ENCODE peak calls at places on chromosomes 12 and 14, in six cellular contexts. One of them, this sample, is unnamed.

GRCh38 chr14:91369628-91370445 is 47.8 kb downstream of the CCDC88C start:
- DNase-seq in fibroblast of the aortic adventitia: no peak
- DNase-seq in midbrain: no peak
- DNase-seq in anterior cingulate cortex: peak
- DNase-seq in osteoblast: peak
- DNase-seq in NCI-H748 treated with DMSO at 0.1 percent for 48 hours: no peak
- DNase-seq in this sample: peak

GRCh38 chr14:37598085-37598972 is 2.9 kb downstream of the TTC6 start:
- DNase-seq in anterior cingulate cortex: no peak
- DNase-seq in osteoblast: no peak
- DNase-seq in fibroblast of the aortic adventitia: no peak
- DNase-seq in midbrain: no peak
- DNase-seq in NCI-H748 treated with DMSO at 0.1 percent for 48 hours: no peak
- DNase-seq in this sample: no peak

GRCh38 chr14:60724080-60724618 is at the start of gene SIX4:
- DNase-seq in osteoblast: peak
- DNase-seq in midbrain: peak
- DNase-seq in NCI-H748 treated with DMSO at 0.1 percent for 48 hours: peak
- DNase-seq in fibroblast of the aortic adventitia: peak
- DNase-seq in anterior cingulate cortex: peak
- DNase-seq in this sample: peak

GRCh38 chr12:46507766-46508165 is 135.2 kb upstream of the SLC38A2 start:
- DNase-seq in midbrain: no peak
- DNase-seq in fibroblast of the aortic adventitia: peak
- DNase-seq in osteoblast: no peak
- DNase-seq in NCI-H748 treated with DMSO at 0.1 percent for 48 hours: no peak
- DNase-seq in anterior cingulate cortex: no peak
- DNase-seq in this sample: no peak

GRCh38 chr12:101719566-101719965 is 19.7 kb downstream of the SYCP3 start:
- DNase-seq in midbrain: no peak
- DNase-seq in osteoblast: peak
- DNase-seq in fibroblast of the aortic adventitia: peak
- DNase-seq in anterior cingulate cortex: no peak
- DNase-seq in NCI-H748 treated with DMSO at 0.1 percent for 48 hours: no peak
- DNase-seq in this sample: peak

GRCh38 chr14:37590096-37590809 is 4.8 kb downstream of the FOXA1 start:
- DNase-seq in midbrain: no peak
- DNase-seq in NCI-H748 treated with DMSO at 0.1 percent for 48 hours: peak
- DNase-seq in fibroblast of the aortic adventitia: no peak
- DNase-seq in anterior cingulate cortex: no peak
- DNase-seq in osteoblast: peak
- DNase-seq in this sample: no peak

GRCh38 chr12:107330901-107331431 is 237.6 kb upstream of the CRY1 start:
- DNase-seq in anterior cingulate cortex: no peak
- DNase-seq in NCI-H748 treated with DMSO at 0.1 percent for 48 hours: no peak
- DNase-seq in fibroblast of the aortic adventitia: no peak
- DNase-seq in osteoblast: no peak
- DNase-seq in midbrain: no peak
- DNase-seq in this sample: no peak

GRCh38 chr14:96852823-96853422 is 55.7 kb downstream of the VRK1 start:
- DNase-seq in osteoblast: peak
- DNase-seq in midbrain: no peak
- DNase-seq in anterior cingulate cortex: no peak
- DNase-seq in fibroblast of the aortic adventitia: peak
- DNase-seq in NCI-H748 treated with DMSO at 0.1 percent for 48 hours: peak
- DNase-seq in this sample: peak

GRCh38 chr14:90758959-90759358 is 57.3 kb downstream of the TTC7B start:
- DNase-seq in anterior cingulate cortex: peak
- DNase-seq in NCI-H748 treated with DMSO at 0.1 percent for 48 hours: no peak
- DNase-seq in osteoblast: peak
- DNase-seq in fibroblast of the aortic adventitia: peak
- DNase-seq in midbrain: peak
- DNase-seq in this sample: peak

GRCh38 chr12:4024701-4025419 is 151.7 kb upstream of the PARP11 start:
- DNase-seq in osteoblast: no peak
- DNase-seq in NCI-H748 treated with DMSO at 0.1 percent for 48 hours: no peak
- DNase-seq in midbrain: no peak
- DNase-seq in anterior cingulate cortex: no peak
- DNase-seq in fibroblast of the aortic adventitia: no peak
- DNase-seq in this sample: no peak

GRCh38 chr12:68628698-68629097 is 18.0 kb downstream of the RAP1B start:
- DNase-seq in anterior cingulate cortex: no peak
- DNase-seq in fibroblast of the aortic adventitia: no peak
- DNase-seq in NCI-H748 treated with DMSO at 0.1 percent for 48 hours: no peak
- DNase-seq in osteoblast: no peak
- DNase-seq in midbrain: no peak
- DNase-seq in this sample: no peak

GRCh38 chr14:61536661-61537566 is 158.4 kb upstream of the HIF1A start:
- DNase-seq in fibroblast of the aortic adventitia: no peak
- DNase-seq in anterior cingulate cortex: no peak
- DNase-seq in NCI-H748 treated with DMSO at 0.1 percent for 48 hours: no peak
- DNase-seq in osteoblast: no peak
- DNase-seq in midbrain: no peak
- DNase-seq in this sample: no peak